ENCODE peak calls at places on chromosomes 16 and 17, in six cellular contexts. U is mammary epithelial cell, H is heart right ventricle, M is IMR-90, Y is left ventricle myocardium inferior, T is Peyer's patch. S is an unnamed sample.

GRCh38 chr17:80758793-80759673 is 214.4 kb downstream of the RPTOR start:
- DNase-seq in H (no peak), U (no peak), Y (peak), T (no peak), M (peak), S (peak)

GRCh38 chr16:1991135-1991551 is 1.4 kb downstream of the SYNGR3 start:
- DNase-seq in H (peak), T (no peak), Y (no peak), M (no peak), U (no peak), S (peak)

GRCh38 chr17:44952946-44953475 is 5.4 kb upstream of the KIF18B start:
- DNase-seq in H (no peak), Y (no peak), M (no peak), T (no peak), U (no peak), S (no peak)

GRCh38 chr16:14202697-14203096 is 131.6 kb downstream of the MRTFB start:
- DNase-seq in Y (no peak), M (no peak), U (peak), H (no peak), T (no peak), S (no peak)

GRCh38 chr17:12896386-12896785 is 107.1 kb downstream of the ARHGAP44 start:
- DNase-seq in U (no peak), H (no peak), M (peak), T (no peak), Y (no peak), S (no peak)

GRCh38 chr17:7323731-7324437 is 5.3 kb downstream of the NEURL4 start:
- DNase-seq in M (peak), H (peak), T (peak), U (peak), Y (peak), S (peak)

GRCh38 chr16:19281246-19281645 is 4.3 kb upstream of the CLEC19A start:
- DNase-seq in U (no peak), H (no peak), M (no peak), T (no peak), Y (no peak), S (no peak)

GRCh38 chr17:48443712-48444111 is 13.7 kb upstream of the SKAP1 start:
- DNase-seq in H (no peak), Y (no peak), U (no peak), M (no peak), T (no peak), S (no peak)

DNA sequence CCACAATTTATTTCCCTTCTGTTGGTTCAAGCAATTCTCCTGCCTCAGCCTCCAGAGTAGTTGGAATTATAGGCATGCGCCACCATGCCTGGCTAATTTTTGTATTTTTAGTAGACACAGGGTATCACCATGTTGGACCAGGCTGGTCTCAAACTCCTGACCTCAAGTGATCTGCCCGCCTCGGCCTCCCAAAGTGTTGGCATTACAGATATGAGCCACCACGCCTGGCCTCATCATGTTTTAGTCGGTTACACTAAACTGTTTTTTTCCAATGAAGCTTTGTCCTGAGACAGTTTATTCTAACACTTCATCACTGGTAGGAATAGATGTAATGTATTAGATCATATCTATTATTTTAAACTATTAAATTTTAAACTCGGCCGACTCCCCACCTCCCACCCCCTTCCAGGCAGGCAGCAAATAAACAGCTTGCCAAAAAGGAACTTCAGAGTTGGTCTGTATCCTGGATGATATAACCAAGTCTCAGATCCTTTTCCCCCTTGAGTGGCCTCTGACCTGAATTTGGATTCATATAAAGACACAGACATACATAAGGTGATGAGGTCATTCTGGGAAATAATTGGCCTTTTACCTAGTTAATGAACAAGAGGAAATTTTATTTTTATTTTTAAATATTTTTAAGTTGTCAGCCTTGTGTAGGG is 18.4 kb upstream of the CORO6 start:
- DNase-seq in U (no peak), M (no peak), Y (no peak), H (no peak), T (no peak), S (no peak)
- H3K27ac ChIP-seq in U (peak), M (no peak), Y (peak), H (peak), T (peak), S (no peak)

GRCh38 chr16:3728424-3729160 is 11.3 kb upstream of the TRAP1 start:
- DNase-seq in M (no peak), H (no peak), Y (no peak), U (no peak), T (peak), S (no peak)
- H3K27ac ChIP-seq in M (no peak), H (no peak), Y (no peak), U (no peak), T (no peak), S (no peak)

GRCh38 chr17:59634632-59635561 is 15.2 kb downstream of the CLTC start:
- DNase-seq in U (peak), M (no peak), Y (no peak), H (no peak), T (no peak), S (no peak)
- H3K27ac ChIP-seq in U (no peak), M (no peak), Y (peak), H (peak), T (peak), S (no peak)

GRCh38 chr17:43528319-43528987 is 17.7 kb downstream of the ETV4 start:
- DNase-seq in Y (peak), H (peak), M (no peak), T (no peak), U (no peak), S (no peak)

GRCh38 chr17:43530303-43531081 is 15.6 kb downstream of the ETV4 start:
- DNase-seq in U (peak), H (peak), T (peak), M (peak), Y (peak), S (no peak)

GRCh38 chr17:43529977-43530302 is 16.2 kb downstream of the ETV4 start:
- DNase-seq in M (no peak), T (no peak), Y (no peak), U (no peak), H (no peak), S (no peak)

GRCh38 chr17:43531082-43531378 is 15.1 kb downstream of the ETV4 start:
- DNase-seq in U (no peak), T (no peak), M (no peak), Y (no peak), H (no peak), S (no peak)

DNA sequence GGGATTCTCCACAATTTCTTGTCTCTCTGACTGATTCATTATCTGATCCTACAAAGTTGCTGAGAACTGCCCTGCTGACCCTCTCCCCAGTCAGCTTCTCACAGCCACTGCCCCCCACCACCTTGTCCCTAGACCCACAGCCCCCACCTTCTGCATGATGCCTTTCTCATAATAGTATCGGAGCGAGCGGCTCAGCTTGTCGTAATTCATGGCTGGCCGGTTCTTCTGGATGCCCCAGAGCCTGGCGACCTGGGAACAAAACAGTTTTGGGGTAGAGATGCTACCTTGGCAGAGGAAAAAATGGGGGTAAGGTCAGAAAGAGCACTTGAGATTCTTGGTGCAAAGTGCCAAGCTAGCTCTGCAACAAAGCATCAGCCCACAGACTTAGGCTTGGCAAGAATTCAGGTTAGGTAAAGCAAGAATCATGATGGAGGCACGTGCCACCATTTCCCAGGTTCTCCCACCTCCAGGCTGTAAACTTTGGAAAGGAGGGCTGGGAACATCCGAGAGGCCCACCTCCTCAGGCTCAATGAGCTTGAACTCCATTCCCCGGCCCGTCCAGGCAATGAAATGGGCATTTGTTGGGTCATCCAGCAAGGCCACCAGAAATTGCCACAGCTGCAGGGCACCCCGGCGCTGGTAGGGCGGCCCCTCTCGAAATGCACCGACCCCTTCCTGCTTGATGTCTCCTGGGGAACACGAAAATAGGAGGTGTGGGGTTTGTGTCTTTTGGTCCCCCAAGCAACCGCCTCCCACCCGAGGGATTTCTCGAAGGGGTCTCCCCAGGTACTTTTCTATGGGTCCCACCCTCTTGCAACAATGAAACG is 16.9 kb downstream of the ETV4 start:
- DNase-seq in M (no peak), Y (no peak), U (no peak), H (no peak), T (no peak), S (no peak)
- H3K27ac ChIP-seq in M (peak), Y (peak), U (no peak), H (no peak), T (no peak), S (no peak)

GRCh38 chr17:66275651-66276050 is 26.8 kb upstream of the PRKCA start:
- DNase-seq in Y (no peak), H (no peak), M (peak), T (no peak), U (peak), S (no peak)
- H3K27ac ChIP-seq in Y (no peak), H (no peak), M (peak), T (no peak), U (no peak), S (no peak)

GRCh38 chr16:84548508-84548907 is 44.0 kb upstream of the MEAK7 start:
- DNase-seq in M (no peak), Y (no peak), U (no peak), H (no peak), T (no peak), S (no peak)
- H3K27ac ChIP-seq in M (no peak), Y (peak), U (no peak), H (peak), T (no peak), S (peak)

GRCh38 chr17:37360632-37361031 is 15.2 kb upstream of the C17orf78 start:
- DNase-seq in Y (no peak), T (no peak), M (peak), U (peak), H (no peak), S (no peak)
- H3K27ac ChIP-seq in Y (no peak), T (no peak), M (no peak), U (no peak), H (no peak), S (no peak)

S was measured in CD4-positive, alpha-beta memory T cell.